ENCODE peak calls at places on chromosomes 5 and 9, in six cellular contexts. Q, S, K, N, D and E are unnamed samples. For H3K4me1, the result is how much of the 10 kb centered on the place peaks cover.

GRCh38 chr5:138978085-138978484 is 103.0 kb upstream of the LRRTM2 start:
- DNase-seq in S (no peak), K (no peak), D (no peak), Q (peak), N (no peak), E (no peak)

GRCh38 chr5:105961572-105961971 is 1709.2 kb downstream of the EFNA5 start:
- DNase-seq in N (no peak), K (no peak), S (no peak), Q (no peak), D (no peak), E (no peak)

GRCh38 chr9:129489838-129490582 is 130.9 kb downstream of the C9orf50 start:
- DNase-seq in K (no peak), S (peak), Q (peak), N (no peak), D (no peak), E (peak)

GRCh38 chr5:14108170-14108996 is 34.8 kb upstream of the TRIO start:
- DNase-seq in Q (peak), N (peak), S (no peak), D (peak), K (peak), E (no peak)

GRCh38 chr5:34523382-34523716 is 132.8 kb upstream of the RAI14 start:
- DNase-seq in S (no peak), D (no peak), Q (no peak), N (no peak), K (no peak), E (no peak)

GRCh38 chr5:157045601-157046000 is 13.3 kb downstream of the HAVCR1 start:
- DNase-seq in K (no peak), S (no peak), D (no peak), N (no peak), Q (no peak), E (no peak)

GRCh38 chr5:121976979-121977378 is 15.2 kb downstream of the SRFBP1 start:
- DNase-seq in N (no peak), S (no peak), D (no peak), Q (peak), K (no peak), E (no peak)

GRCh38 chr5:173750538-173751265 is 134.3 kb upstream of the BOD1 start:
- DNase-seq in K (no peak), S (peak), Q (no peak), D (no peak), N (no peak), E (no peak)

GRCh38 chr9:17330097-17330496 is 195.3 kb downstream of the CNTLN start:
- DNase-seq in N (no peak), D (no peak), Q (peak), K (no peak), S (no peak), E (peak)

GRCh38 chr9:4640027-4640426 is 22.1 kb upstream of the PLPP6 start:
- DNase-seq in N (peak), Q (no peak), D (no peak), S (peak), K (no peak), E (peak)

GRCh38 chr5:111975133-111975532 is 218.1 kb upstream of the NREP start:
- DNase-seq in Q (no peak), K (no peak), D (no peak), S (no peak), N (no peak), E (no peak)

GRCh38 chr9:16385590-16386578 is 484.6 kb downstream of the BNC2 start:
- DNase-seq in D (no peak), N (no peak), Q (peak), S (no peak), K (no peak), E (no peak)

GRCh38 chr9:20538956-20539355 is 83.3 kb downstream of the MLLT3 start:
- DNase-seq in S (no peak), N (no peak), D (no peak), K (no peak), Q (peak), E (peak)

GRCh38 chr9:70409280-70409679 is 5.2 kb downstream of the KLF9 start:
- DNase-seq in S (no peak), N (no peak), Q (no peak), K (no peak), D (no peak), E (no peak)

GRCh38 chr5:124729687-124730359 is 16.6 kb downstream of the ZNF608 start:
- DNase-seq in K (no peak), D (no peak), Q (no peak), N (no peak), S (no peak), E (no peak)

GRCh38 chr5:126443374-126443851 is 20.2 kb downstream of the GRAMD2B start:
- DNase-seq in S (no peak), K (no peak), Q (peak), D (no peak), N (no peak), E (no peak)

GRCh38 chr5:143657814-143658395 is 154.1 kb upstream of the HMHB1 start:
- DNase-seq in N (no peak), K (no peak), Q (no peak), S (no peak), D (no peak), E (no peak)

GRCh38 chr9:114283551-114284111 is 39.3 kb upstream of the ORM1 start:
- DNase-seq in K (no peak), S (no peak), Q (no peak), N (no peak), D (peak), E (peak)

GRCh38 chr9:87512321-87512720 is 14.7 kb downstream of the DAPK1 start:
- DNase-seq in Q (no peak), D (no peak), N (no peak), S (no peak), K (no peak), E (no peak)

GRCh38 chr5:153891394-153891793 is 147.3 kb downstream of the FAM114A2 start:
- DNase-seq in Q (no peak), K (no peak), N (no peak), S (no peak), D (no peak), E (no peak)

GRCh38 chr5:35938518-35939227 is at the start of gene CAPSL:
- DNase-seq in K (peak), S (peak), D (no peak), Q (peak), N (peak), E (no peak)

GRCh38 chr9:93655621-93656425 is 79.4 kb downstream of the PHF2 start:
- DNase-seq in S (no peak), K (no peak), Q (no peak), N (no peak), D (peak), E (peak)

GRCh38 chr5:123199527-123199926 is 110.5 kb downstream of the PRDM6 start:
- DNase-seq in N (no peak), D (no peak), Q (no peak), S (no peak), K (no peak), E (no peak)

GRCh38 chr9:130213898-130214761 is 41.9 kb downstream of the NCS1 start:
- DNase-seq in Q (peak), D (no peak), K (no peak), S (no peak), N (peak), E (peak)

GRCh38 chr5:39376293-39376714 is 12.0 kb upstream of the C9 start:
- DNase-seq in Q (peak), K (peak), N (peak), S (peak), D (no peak), E (no peak)

GRCh38 chr9:135580664-135581380 is 19.3 kb downstream of the PAEP start:
- DNase-seq in S (no peak), D (no peak), K (no peak), N (no peak), Q (no peak), E (peak)

GRCh38 chr5:107781451-107781850 is 110.7 kb upstream of the EFNA5 start:
- DNase-seq in S (no peak), D (no peak), Q (peak), K (no peak), N (no peak), E (no peak)

GRCh38 chr5:134911285-134912215 is 6.6 kb downstream of the PCBD2 start:
- DNase-seq in K (no peak), N (no peak), Q (no peak), D (no peak), S (no peak), E (no peak)

DNA sequence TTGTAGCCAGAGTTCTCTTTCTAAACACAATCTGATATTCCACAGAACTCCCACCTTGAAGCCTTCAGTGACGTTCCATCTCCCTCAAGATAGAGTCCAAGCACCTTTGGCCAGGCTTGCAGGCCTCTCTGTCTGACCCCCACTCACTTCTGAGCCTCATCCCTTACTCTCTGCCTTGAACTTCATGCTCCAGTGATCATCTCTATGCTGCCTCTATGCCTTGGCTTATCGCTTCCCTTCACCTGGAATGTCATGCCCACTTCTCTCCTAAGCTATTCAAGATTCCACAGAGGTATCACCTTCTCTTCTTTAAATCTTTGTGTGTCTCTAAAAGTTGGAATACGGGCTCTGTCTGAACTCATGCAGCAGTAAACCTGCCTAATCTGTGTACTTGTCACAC is 9.0 kb downstream of the RPP25L start:
- DNase-seq in Q (no peak), K (no peak), N (no peak), S (no peak), D (no peak), E (peak)
- H3K4me1 ChIP-seq in Q (under half), K (under half), N (under half), S (under half), D (under half), E (under half)

DNA sequence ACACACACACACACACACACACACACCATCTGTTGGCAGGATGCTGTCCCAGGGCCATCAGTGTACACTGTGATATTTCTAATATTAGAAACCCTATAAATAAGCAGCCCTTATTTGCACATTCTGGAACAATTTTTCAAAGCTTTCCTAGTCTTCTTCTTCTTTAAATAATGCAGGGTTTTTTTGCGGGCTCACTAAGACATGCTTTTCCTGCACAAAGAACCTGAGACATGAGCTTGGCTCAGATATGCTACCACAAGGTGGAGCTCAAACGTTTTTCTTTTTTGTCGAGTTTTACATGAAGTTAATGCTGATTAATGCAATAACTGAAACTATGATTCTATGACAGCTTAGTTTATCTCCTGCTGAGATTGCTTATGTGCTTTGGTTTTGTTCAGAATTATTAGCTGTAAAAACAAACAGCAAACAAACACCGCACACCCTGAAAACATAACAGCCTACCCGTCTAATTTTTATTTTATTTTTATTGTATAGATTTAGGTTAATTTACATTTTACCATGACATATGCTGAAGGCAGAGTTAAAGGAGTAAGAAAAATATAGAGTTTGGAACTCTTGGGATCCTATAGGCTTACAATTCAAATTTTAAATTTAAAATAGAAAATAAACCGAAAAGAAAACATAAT is 95.7 kb downstream of the ALDH1A1 start:
- DNase-seq in K (peak), Q (peak), S (peak), N (peak), D (no peak), E (peak)
- H3K27ac ChIP-seq in K (no peak), Q (no peak), S (no peak), N (no peak), D (no peak), E (no peak)

GRCh38 chr9:2255128-2255527 is 240.0 kb downstream of the SMARCA2 start:
- DNase-seq in D (no peak), N (no peak), K (no peak), S (no peak), Q (no peak), E (peak)
- TF ChIP-seq CTCF in D (no peak), N (peak), K (peak), S (no peak), Q (no peak), E (no peak)

GRCh38 chr5:55104966-55105701 is 2.7 kb downstream of the GZMA start:
- DNase-seq in D (no peak), K (no peak), S (no peak), Q (no peak), N (no peak), E (no peak)
- H3K4me1 ChIP-seq in D (under half), K (under half), S (under half), Q (under half), N (under half), E (under half)

GRCh38 chr5:178123987-178124925 is 6.6 kb upstream of the RMND5B start:
- DNase-seq in S (no peak), N (no peak), Q (no peak), D (no peak), K (no peak), E (peak)
- H3K27ac ChIP-seq in S (no peak), N (no peak), Q (no peak), D (peak), K (no peak), E (no peak)

GRCh38 chr9:71485306-71485705 is 283.0 kb downstream of the CEMIP2 start:
- DNase-seq in N (no peak), Q (no peak), S (no peak), D (no peak), K (no peak), E (no peak)

GRCh38 chr9:71487046-71487445 is 281.3 kb downstream of the CEMIP2 start:
- DNase-seq in N (peak), Q (no peak), K (no peak), S (no peak), D (no peak), E (no peak)

GRCh38 chr9:71490810-71491209 is 277.5 kb downstream of the CEMIP2 start:
- DNase-seq in N (peak), Q (no peak), K (no peak), S (no peak), D (no peak), E (no peak)
- TF ChIP-seq CTCF in N (peak), Q (no peak), K (peak), S (peak), D (no peak), E (peak)